ENCODE peak calls at places on chromosomes 7 and 10, in seven cellular contexts. One of them, this sample, is unnamed.

GRCh38 chr7:129764685-129765084 is 153.2 kb downstream of the NRF1 start:
- DNase-seq in hepatocyte: no peak
- DNase-seq in endothelial cell: no peak
- DNase-seq in GM06990: no peak
- DNase-seq in lower lobe of right lung: no peak
- DNase-seq in astrocyte: no peak
- DNase-seq in heart left ventricle: no peak
- DNase-seq in this sample: no peak

GRCh38 chr7:73557397-73558257 is at the start of gene BCL7B:
- DNase-seq in hepatocyte: peak
- DNase-seq in endothelial cell: peak
- DNase-seq in GM06990: peak
- DNase-seq in lower lobe of right lung: peak
- DNase-seq in astrocyte: no peak
- DNase-seq in heart left ventricle: peak
- DNase-seq in this sample: peak

GRCh38 chr10:113679463-113680171 is at the start of gene CASP7:
- DNase-seq in hepatocyte: peak
- DNase-seq in endothelial cell: peak
- DNase-seq in GM06990: peak
- DNase-seq in lower lobe of right lung: peak
- DNase-seq in astrocyte: peak
- DNase-seq in heart left ventricle: peak
- DNase-seq in this sample: peak

GRCh38 chr10:98074315-98074911 is 44.0 kb upstream of the CRTAC1 start:
- DNase-seq in hepatocyte: peak
- DNase-seq in endothelial cell: peak
- DNase-seq in GM06990: no peak
- DNase-seq in lower lobe of right lung: no peak
- DNase-seq in astrocyte: peak
- DNase-seq in heart left ventricle: no peak
- DNase-seq in this sample: peak

GRCh38 chr10:88032566-88032965 is 169.1 kb downstream of the PTEN start:
- DNase-seq in hepatocyte: no peak
- DNase-seq in endothelial cell: no peak
- DNase-seq in GM06990: no peak
- DNase-seq in lower lobe of right lung: no peak
- DNase-seq in astrocyte: peak
- DNase-seq in heart left ventricle: no peak
- DNase-seq in this sample: no peak

GRCh38 chr7:5270788-5271187 is 12.0 kb upstream of the SLC29A4 start:
- DNase-seq in hepatocyte: no peak
- DNase-seq in endothelial cell: no peak
- DNase-seq in GM06990: no peak
- DNase-seq in lower lobe of right lung: no peak
- DNase-seq in astrocyte: no peak
- DNase-seq in heart left ventricle: no peak
- DNase-seq in this sample: no peak

GRCh38 chr10:114638874-114639625 is 19.0 kb downstream of the ABLIM1 start:
- DNase-seq in hepatocyte: no peak
- DNase-seq in endothelial cell: no peak
- DNase-seq in GM06990: peak
- DNase-seq in lower lobe of right lung: no peak
- DNase-seq in astrocyte: peak
- DNase-seq in heart left ventricle: no peak
- DNase-seq in this sample: no peak

GRCh38 chr7:38542156-38542555 is 89.0 kb downstream of the AMPH start:
- DNase-seq in hepatocyte: no peak
- DNase-seq in endothelial cell: no peak
- DNase-seq in GM06990: no peak
- DNase-seq in lower lobe of right lung: no peak
- DNase-seq in astrocyte: peak
- DNase-seq in heart left ventricle: no peak
- DNase-seq in this sample: no peak

GRCh38 chr10:47076949-47077348 is 165.7 kb downstream of the PTPN20 start:
- DNase-seq in hepatocyte: no peak
- DNase-seq in endothelial cell: no peak
- DNase-seq in GM06990: no peak
- DNase-seq in lower lobe of right lung: no peak
- DNase-seq in astrocyte: peak
- DNase-seq in heart left ventricle: no peak
- DNase-seq in this sample: no peak

GRCh38 chr7:142669074-142669654 is 80.1 kb upstream of the PRSS1 start:
- DNase-seq in hepatocyte: peak
- DNase-seq in endothelial cell: no peak
- DNase-seq in GM06990: no peak
- DNase-seq in lower lobe of right lung: no peak
- DNase-seq in astrocyte: no peak
- DNase-seq in heart left ventricle: no peak
- DNase-seq in this sample: no peak
- TF ChIP-seq CTCF in hepatocyte: peak
- TF ChIP-seq CTCF in endothelial cell: peak
- TF ChIP-seq CTCF in GM06990: peak
- TF ChIP-seq CTCF in lower lobe of right lung: peak
- TF ChIP-seq CTCF in astrocyte: peak
- TF ChIP-seq CTCF in heart left ventricle: peak
- TF ChIP-seq CTCF in this sample: peak

DNA sequence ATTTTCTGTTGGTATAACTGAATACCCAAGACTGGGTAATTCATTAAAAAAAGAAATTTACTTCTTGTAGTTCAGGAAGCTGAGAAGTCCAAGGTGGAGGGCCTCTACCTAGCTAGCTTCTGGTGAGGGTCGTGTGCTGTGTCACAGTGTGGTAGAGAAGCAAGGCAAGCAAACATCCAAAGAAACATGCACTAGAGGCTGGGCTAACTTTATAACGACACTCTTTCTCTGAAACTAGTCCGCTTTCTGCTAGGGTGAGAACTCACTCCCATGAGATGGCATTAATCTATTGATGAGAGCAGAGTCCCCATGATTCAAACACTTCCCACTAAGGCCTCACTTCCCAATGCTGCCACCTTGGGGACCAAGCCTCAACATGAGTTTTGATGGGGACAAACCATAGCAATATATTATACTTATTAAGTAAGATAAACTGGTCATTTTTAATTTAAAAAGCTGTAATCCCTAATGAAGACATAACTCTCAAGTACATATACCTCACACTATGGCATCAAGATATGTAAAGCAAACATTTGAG is 50.8 kb downstream of the PHYHIPL start:
- DNase-seq in hepatocyte: no peak
- DNase-seq in endothelial cell: no peak
- DNase-seq in GM06990: no peak
- DNase-seq in lower lobe of right lung: no peak
- DNase-seq in astrocyte: no peak
- DNase-seq in heart left ventricle: no peak
- DNase-seq in this sample: no peak
- TF ChIP-seq CTCF in hepatocyte: no peak
- TF ChIP-seq CTCF in endothelial cell: no peak
- TF ChIP-seq CTCF in GM06990: no peak
- TF ChIP-seq CTCF in lower lobe of right lung: no peak
- TF ChIP-seq CTCF in astrocyte: no peak
- TF ChIP-seq CTCF in heart left ventricle: no peak
- TF ChIP-seq CTCF in this sample: no peak

GRCh38 chr10:96693431-96693830 is 26.9 kb downstream of the PIK3AP1 start:
- DNase-seq in hepatocyte: no peak
- DNase-seq in endothelial cell: no peak
- DNase-seq in GM06990: no peak
- DNase-seq in lower lobe of right lung: no peak
- DNase-seq in astrocyte: no peak
- DNase-seq in heart left ventricle: no peak
- DNase-seq in this sample: no peak

GRCh38 chr10:96688789-96689188 is 31.5 kb downstream of the PIK3AP1 start:
- DNase-seq in hepatocyte: no peak
- DNase-seq in endothelial cell: no peak
- DNase-seq in GM06990: no peak
- DNase-seq in lower lobe of right lung: no peak
- DNase-seq in astrocyte: no peak
- DNase-seq in heart left ventricle: no peak
- DNase-seq in this sample: no peak

GRCh38 chr10:96692427-96692826 is 27.9 kb downstream of the PIK3AP1 start:
- DNase-seq in hepatocyte: no peak
- DNase-seq in endothelial cell: no peak
- DNase-seq in GM06990: no peak
- DNase-seq in lower lobe of right lung: no peak
- DNase-seq in astrocyte: no peak
- DNase-seq in heart left ventricle: no peak
- DNase-seq in this sample: no peak

GRCh38 chr10:96691761-96692160 is 28.6 kb downstream of the PIK3AP1 start:
- DNase-seq in hepatocyte: no peak
- DNase-seq in endothelial cell: no peak
- DNase-seq in GM06990: no peak
- DNase-seq in lower lobe of right lung: no peak
- DNase-seq in astrocyte: no peak
- DNase-seq in heart left ventricle: no peak
- DNase-seq in this sample: no peak

GRCh38 chr10:96690755-96691730 is 29.3 kb downstream of the PIK3AP1 start:
- DNase-seq in hepatocyte: no peak
- DNase-seq in endothelial cell: no peak
- DNase-seq in GM06990: no peak
- DNase-seq in lower lobe of right lung: no peak
- DNase-seq in astrocyte: peak
- DNase-seq in heart left ventricle: no peak
- DNase-seq in this sample: no peak
- TF ChIP-seq CTCF in hepatocyte: no peak
- TF ChIP-seq CTCF in endothelial cell: no peak
- TF ChIP-seq CTCF in GM06990: peak
- TF ChIP-seq CTCF in lower lobe of right lung: no peak
- TF ChIP-seq CTCF in astrocyte: no peak
- TF ChIP-seq CTCF in heart left ventricle: no peak
- TF ChIP-seq CTCF in this sample: no peak

GRCh38 chr10:108785011-108785410 is 1138.3 kb downstream of the XPNPEP1 start:
- DNase-seq in hepatocyte: no peak
- DNase-seq in endothelial cell: no peak
- DNase-seq in GM06990: no peak
- DNase-seq in lower lobe of right lung: no peak
- DNase-seq in astrocyte: no peak
- DNase-seq in heart left ventricle: no peak
- DNase-seq in this sample: no peak

GRCh38 chr10:108782411-108782810 is 1140.9 kb downstream of the XPNPEP1 start:
- DNase-seq in hepatocyte: no peak
- DNase-seq in endothelial cell: no peak
- DNase-seq in GM06990: no peak
- DNase-seq in lower lobe of right lung: no peak
- DNase-seq in astrocyte: peak
- DNase-seq in heart left ventricle: no peak
- DNase-seq in this sample: no peak

GRCh38 chr10:108787932-108788331 is 1135.4 kb downstream of the XPNPEP1 start:
- DNase-seq in hepatocyte: no peak
- DNase-seq in endothelial cell: no peak
- DNase-seq in GM06990: no peak
- DNase-seq in lower lobe of right lung: no peak
- DNase-seq in astrocyte: peak
- DNase-seq in heart left ventricle: no peak
- DNase-seq in this sample: no peak

GRCh38 chr10:108784534-108784933 is 1138.8 kb downstream of the XPNPEP1 start:
- DNase-seq in hepatocyte: no peak
- DNase-seq in endothelial cell: no peak
- DNase-seq in GM06990: no peak
- DNase-seq in lower lobe of right lung: no peak
- DNase-seq in astrocyte: no peak
- DNase-seq in heart left ventricle: no peak
- DNase-seq in this sample: no peak

DNA sequence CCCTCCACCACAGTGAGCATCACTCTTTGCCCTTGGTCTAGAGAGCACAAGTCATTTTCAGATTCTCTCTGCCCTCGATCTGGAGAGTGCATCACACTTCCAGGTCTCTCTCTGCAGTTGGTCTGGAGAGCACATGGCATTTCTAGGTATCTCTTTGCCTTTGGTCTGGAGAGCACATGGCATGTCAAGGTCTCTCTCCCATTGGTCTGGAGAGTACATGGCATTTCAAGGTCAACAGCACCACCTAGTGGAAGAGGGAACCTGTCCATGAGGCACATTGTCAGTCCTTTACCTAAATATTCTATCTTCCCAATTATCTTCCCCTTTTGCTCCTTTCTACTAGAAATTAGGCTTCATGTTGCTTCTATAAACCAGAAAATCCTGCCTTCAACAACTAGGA is 1139.4 kb downstream of the XPNPEP1 start:
- DNase-seq in hepatocyte: peak
- DNase-seq in endothelial cell: peak
- DNase-seq in GM06990: peak
- DNase-seq in lower lobe of right lung: no peak
- DNase-seq in astrocyte: peak
- DNase-seq in heart left ventricle: no peak
- DNase-seq in this sample: no peak
- TF ChIP-seq CTCF in hepatocyte: peak
- TF ChIP-seq CTCF in endothelial cell: peak
- TF ChIP-seq CTCF in GM06990: peak
- TF ChIP-seq CTCF in lower lobe of right lung: peak
- TF ChIP-seq CTCF in astrocyte: peak
- TF ChIP-seq CTCF in heart left ventricle: no peak
- TF ChIP-seq CTCF in this sample: peak

DNA sequence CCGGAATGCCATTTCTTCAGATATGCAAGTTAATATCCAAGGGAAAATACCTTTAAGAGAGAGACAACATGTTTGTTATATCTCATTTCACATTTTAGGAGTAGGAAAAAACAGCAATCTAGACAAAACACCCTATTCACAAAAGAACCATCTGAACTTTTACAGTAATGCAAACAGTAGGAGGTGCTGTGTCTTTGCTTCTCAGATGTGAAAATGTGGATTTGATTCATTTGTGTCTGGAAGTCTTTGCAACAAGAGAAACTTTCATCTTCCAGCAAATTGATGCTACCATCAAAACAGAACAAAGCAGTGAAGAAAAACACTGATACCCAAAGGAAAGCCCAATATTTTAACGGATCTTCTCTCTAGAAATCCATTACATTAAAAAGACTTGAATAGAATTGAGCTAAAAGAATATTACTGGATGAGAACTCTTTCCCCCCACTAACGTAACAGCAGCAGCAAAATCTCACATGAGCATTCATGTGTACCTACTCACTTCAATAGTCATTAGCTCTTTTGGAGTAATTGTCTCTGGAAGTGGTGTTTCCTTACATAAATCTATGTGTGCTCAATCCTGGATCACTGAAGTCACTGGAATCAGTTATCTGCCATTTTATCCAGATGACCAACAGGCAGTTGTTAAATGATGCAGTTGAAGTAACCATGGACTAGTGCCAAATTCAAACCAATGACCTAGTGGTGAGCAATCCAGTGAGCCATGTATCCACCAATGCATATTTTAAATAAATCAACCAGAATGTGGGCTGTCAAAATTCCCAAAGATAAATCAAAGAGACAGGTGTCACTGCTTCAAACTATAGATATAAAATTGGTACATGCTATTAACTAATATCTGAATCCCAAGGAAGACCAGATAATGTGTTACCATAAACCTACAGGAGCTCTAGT is 1.8 kb downstream of the SEMA3C start:
- DNase-seq in hepatocyte: peak
- DNase-seq in endothelial cell: no peak
- DNase-seq in GM06990: no peak
- DNase-seq in lower lobe of right lung: no peak
- DNase-seq in astrocyte: peak
- DNase-seq in heart left ventricle: no peak
- DNase-seq in this sample: no peak
- TF ChIP-seq CTCF in hepatocyte: peak
- TF ChIP-seq CTCF in endothelial cell: no peak
- TF ChIP-seq CTCF in GM06990: no peak
- TF ChIP-seq CTCF in lower lobe of right lung: peak
- TF ChIP-seq CTCF in astrocyte: peak
- TF ChIP-seq CTCF in heart left ventricle: peak
- TF ChIP-seq CTCF in this sample: peak

GRCh38 chr10:120490288-120490687 is 33.3 kb downstream of the PLPP4 start:
- DNase-seq in hepatocyte: no peak
- DNase-seq in endothelial cell: no peak
- DNase-seq in GM06990: no peak
- DNase-seq in lower lobe of right lung: no peak
- DNase-seq in astrocyte: no peak
- DNase-seq in heart left ventricle: no peak
- DNase-seq in this sample: no peak
- TF ChIP-seq CTCF in hepatocyte: no peak
- TF ChIP-seq CTCF in endothelial cell: no peak
- TF ChIP-seq CTCF in GM06990: no peak
- TF ChIP-seq CTCF in lower lobe of right lung: no peak
- TF ChIP-seq CTCF in astrocyte: no peak
- TF ChIP-seq CTCF in heart left ventricle: no peak
- TF ChIP-seq CTCF in this sample: no peak

This sample was measured in progenitor cell of endocrine pancreas.